ENCODE peak calls at places on chromosomes 3 and 15, in seven cellular contexts. X, E, O, J, N, Y and S are unnamed samples.

GRCh38 chr3:173725507-173725906 is 328.0 kb downstream of the NLGN1 start:
- DNase-seq in X (no peak), E (no peak), O (no peak), J (no peak), N (no peak), Y (no peak), S (no peak)

GRCh38 chr15:61731081-61731480 is 329.2 kb downstream of the VPS13C start:
- DNase-seq in X (no peak), E (no peak), O (no peak), J (no peak), N (no peak), Y (no peak), S (no peak)

GRCh38 chr3:63654246-63654645 is 1.8 kb downstream of the SNTN start:
- DNase-seq in X (no peak), E (no peak), O (no peak), J (no peak), N (no peak), Y (no peak), S (no peak)

GRCh38 chr3:89467886-89468479 is 360.6 kb downstream of the EPHA3 start:
- DNase-seq in X (no peak), E (no peak), O (no peak), J (no peak), N (no peak), Y (no peak), S (no peak)

GRCh38 chr3:178385280-178385952 is 150.8 kb upstream of the KCNMB2 start:
- DNase-seq in X (no peak), E (peak), O (peak), J (peak), N (peak), Y (peak), S (peak)

GRCh38 chr15:29345549-29346525 is 76.2 kb upstream of the NSMCE3 start:
- DNase-seq in X (no peak), E (no peak), O (peak), J (no peak), N (no peak), Y (peak), S (no peak)

GRCh38 chr15:25435474-25436243 is 3.2 kb downstream of the UBE3A start:
- DNase-seq in X (no peak), E (no peak), O (no peak), J (no peak), N (no peak), Y (no peak), S (no peak)

GRCh38 chr3:103906304-103906703 is 1460.4 kb upstream of the ALCAM start:
- DNase-seq in X (no peak), E (no peak), O (peak), J (no peak), N (no peak), Y (no peak), S (no peak)

GRCh38 chr15:70867911-70868467 is 14.0 kb upstream of the LARP6 start:
- DNase-seq in X (no peak), E (no peak), O (peak), J (no peak), N (no peak), Y (no peak), S (no peak)

GRCh38 chr3:187361835-187362234 is 6.3 kb upstream of the RTP4 start:
- DNase-seq in X (no peak), E (no peak), O (no peak), J (no peak), N (no peak), Y (no peak), S (no peak)

GRCh38 chr15:101017041-101017754 is 98.0 kb downstream of the LRRK1 start:
- DNase-seq in X (no peak), E (no peak), O (no peak), J (peak), N (no peak), Y (no peak), S (no peak)

GRCh38 chr3:186516645-186517044 is 27.5 kb downstream of the CRYGS start:
- DNase-seq in X (no peak), E (no peak), O (no peak), J (no peak), N (no peak), Y (no peak), S (no peak)

GRCh38 chr3:10722921-10723320 is 93.1 kb upstream of the SLC6A11 start:
- DNase-seq in X (no peak), E (no peak), O (no peak), J (no peak), N (no peak), Y (no peak), S (no peak)

GRCh38 chr3:120489421-120489820 is 38.6 kb upstream of the FSTL1 start:
- DNase-seq in X (no peak), E (no peak), O (no peak), J (no peak), N (no peak), Y (no peak), S (no peak)
- TF ChIP-seq JUND in X (no peak), E (no peak), O (no peak), J (no peak), N (no peak), Y (no peak), S (no peak)

GRCh38 chr3:73602171-73602570 is 22.6 kb downstream of the PDZRN3 start:
- DNase-seq in X (no peak), E (no peak), O (no peak), J (no peak), N (no peak), Y (no peak), S (no peak)

GRCh38 chr3:73604491-73604890 is 20.2 kb downstream of the PDZRN3 start:
- DNase-seq in X (no peak), E (no peak), O (no peak), J (no peak), N (no peak), Y (no peak), S (no peak)

GRCh38 chr3:73603771-73604171 is 21.0 kb downstream of the PDZRN3 start:
- DNase-seq in X (no peak), E (no peak), O (peak), J (no peak), N (no peak), Y (no peak), S (no peak)

GRCh38 chr3:73605861-73606260 is 18.9 kb downstream of the PDZRN3 start:
- DNase-seq in X (no peak), E (no peak), O (no peak), J (no peak), N (no peak), Y (no peak), S (no peak)

DNA sequence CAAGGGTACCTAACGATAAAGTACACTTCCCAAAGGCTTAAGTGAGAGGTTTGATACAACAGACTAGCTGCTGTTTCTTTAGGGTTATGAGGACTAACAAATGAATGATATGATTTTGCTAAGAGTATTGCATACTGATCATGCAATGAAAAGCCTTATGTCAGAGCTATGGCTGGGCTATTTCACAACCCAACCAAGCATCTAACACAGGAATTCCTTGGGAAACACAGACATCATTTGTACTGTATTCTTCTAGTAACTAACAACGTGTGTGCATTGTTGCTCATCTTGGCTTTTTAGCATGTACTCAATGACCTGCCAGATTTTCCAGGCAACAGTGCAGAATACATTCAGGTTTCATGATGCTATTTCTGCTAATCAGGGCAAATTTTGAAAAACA is 19.4 kb downstream of the PDZRN3 start:
- DNase-seq in X (no peak), E (no peak), O (no peak), J (no peak), N (no peak), Y (no peak), S (no peak)
- TF ChIP-seq JUND in X (no peak), E (no peak), O (no peak), J (no peak), N (no peak), Y (no peak), S (no peak)

DNA sequence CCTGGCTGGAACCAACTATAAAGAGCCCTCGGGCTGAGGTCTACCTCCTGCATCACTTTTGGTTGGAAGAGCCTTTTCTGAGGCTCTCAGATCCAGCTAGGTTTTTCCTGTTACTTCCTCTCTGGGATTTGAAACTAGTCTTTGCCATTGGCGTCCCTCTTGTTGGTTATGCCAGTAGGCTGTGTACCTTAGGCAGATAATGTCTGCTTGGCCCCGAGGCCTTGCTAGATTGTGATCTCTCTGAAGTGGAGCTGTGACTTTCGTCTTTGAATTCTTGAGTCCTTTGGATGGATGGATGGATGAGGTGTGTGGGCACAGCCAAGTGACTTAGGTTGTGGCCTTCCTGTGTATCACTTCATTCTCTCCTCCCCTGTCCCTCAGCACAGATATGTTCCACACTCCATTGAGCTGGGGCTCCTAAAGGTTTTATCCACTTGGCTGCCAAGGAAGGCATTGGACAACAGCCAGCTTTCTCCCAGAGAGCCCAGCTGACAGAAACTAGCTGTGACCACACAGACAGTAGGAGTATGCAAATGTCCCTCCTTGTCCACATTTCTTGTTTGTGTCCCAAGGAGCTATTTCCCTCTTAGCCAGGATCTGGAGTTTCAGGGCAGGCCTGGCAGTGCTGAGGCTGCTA is 7.9 kb upstream of the DNAJC17 start:
- DNase-seq in X (no peak), E (no peak), O (no peak), J (no peak), N (no peak), Y (no peak), S (peak)
- TF ChIP-seq JUND in X (no peak), E (no peak), O (no peak), J (no peak), N (no peak), Y (no peak), S (peak)

DNA sequence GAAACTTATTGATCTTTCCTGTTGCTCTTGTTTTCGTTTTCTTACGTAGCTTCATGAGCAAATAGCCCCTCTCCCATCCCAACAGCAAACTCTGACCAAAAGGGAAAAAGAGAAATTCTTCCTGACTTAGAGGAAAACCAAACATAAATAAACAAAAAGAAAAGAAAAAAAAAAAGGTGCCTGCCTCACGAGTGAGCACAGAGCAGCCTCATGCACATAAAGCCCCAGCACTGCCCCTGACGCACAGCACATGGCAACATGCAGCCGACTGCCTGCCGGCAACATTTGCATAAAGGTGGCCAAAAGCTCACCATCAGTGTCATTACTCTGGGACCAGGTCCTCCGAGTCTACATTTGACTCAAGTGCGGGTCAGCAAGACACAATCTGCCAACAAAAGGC is 6.4 kb downstream of the POC1A start:
- DNase-seq in X (no peak), E (no peak), O (no peak), J (no peak), N (no peak), Y (no peak), S (no peak)
- TF ChIP-seq JUND in X (no peak), E (no peak), O (no peak), J (no peak), N (no peak), Y (no peak), S (no peak)

GRCh38 chr3:46314517-46314916 is 39.4 kb upstream of the CCR2 start:
- DNase-seq in X (no peak), E (no peak), O (no peak), J (no peak), N (no peak), Y (no peak), S (no peak)

GRCh38 chr3:46321461-46322104 is 32.3 kb upstream of the CCR2 start:
- DNase-seq in X (no peak), E (no peak), O (no peak), J (no peak), N (no peak), Y (no peak), S (no peak)

GRCh38 chr3:46316258-46316657 is 37.7 kb upstream of the CCR2 start:
- DNase-seq in X (no peak), E (no peak), O (no peak), J (no peak), N (no peak), Y (no peak), S (no peak)

GRCh38 chr3:46312996-46313395 is 40.9 kb upstream of the CCR2 start:
- DNase-seq in X (no peak), E (no peak), O (no peak), J (no peak), N (no peak), Y (no peak), S (peak)

GRCh38 chr3:46318207-46318606 is 35.7 kb upstream of the CCR2 start:
- DNase-seq in X (no peak), E (no peak), O (no peak), J (no peak), N (no peak), Y (no peak), S (no peak)
- TF ChIP-seq JUND in X (no peak), E (no peak), O (no peak), J (no peak), N (no peak), Y (no peak), S (no peak)

DNA sequence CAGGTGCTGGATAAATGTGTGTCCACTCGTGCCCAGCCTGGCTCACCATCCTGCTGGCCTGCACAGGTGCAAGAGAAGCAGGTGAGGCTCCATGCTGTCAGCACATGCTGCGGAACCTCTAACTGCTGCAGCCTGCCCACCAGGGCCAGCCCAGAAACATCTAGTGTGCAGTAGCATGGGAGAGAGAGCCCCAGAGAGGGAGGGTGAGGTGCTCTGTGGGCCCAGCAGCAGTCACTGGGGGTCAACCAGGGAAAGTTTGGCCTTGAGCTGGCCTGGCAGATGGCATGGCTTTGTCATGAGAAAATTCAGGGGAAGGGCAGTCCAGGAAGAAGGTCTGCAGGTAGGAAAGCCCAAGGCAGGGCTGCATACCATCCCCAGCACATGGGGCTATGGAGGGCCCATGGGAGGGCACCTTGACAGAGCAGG is 18.2 kb upstream of the PRR23E start:
- DNase-seq in X (no peak), E (no peak), O (no peak), J (no peak), N (no peak), Y (no peak), S (no peak)
- TF ChIP-seq JUND in X (no peak), E (no peak), O (no peak), J (no peak), N (no peak), Y (no peak), S (no peak)